ENCODE peak calls at places on chromosomes 4 and X, in eight cellular contexts. One of them, this sample, is unnamed.

GRCh38 chr4:24752140-24752539 is 43.2 kb upstream of the SOD3 start:
- DNase-seq in dorsolateral prefrontal cortex: no peak
- DNase-seq in stomach: no peak
- DNase-seq in cardiac fibroblast: no peak
- DNase-seq in neural progenitor cell: no peak
- DNase-seq in LNCaP clone FGC: no peak
- DNase-seq in AG09309: no peak
- DNase-seq in MCF 10A: no peak
- DNase-seq in this sample: no peak

GRCh38 chr4:138972956-138973819 is 42.4 kb upstream of the NOCT start:
- DNase-seq in MCF 10A: no peak
- DNase-seq in cardiac fibroblast: no peak
- DNase-seq in AG09309: no peak
- DNase-seq in LNCaP clone FGC: no peak
- DNase-seq in neural progenitor cell: peak
- DNase-seq in dorsolateral prefrontal cortex: no peak
- DNase-seq in stomach: no peak
- DNase-seq in this sample: no peak

GRCh38 chr4:142741995-142742394 is 104.1 kb downstream of the INPP4B start:
- DNase-seq in cardiac fibroblast: no peak
- DNase-seq in LNCaP clone FGC: no peak
- DNase-seq in dorsolateral prefrontal cortex: no peak
- DNase-seq in MCF 10A: no peak
- DNase-seq in AG09309: no peak
- DNase-seq in stomach: no peak
- DNase-seq in neural progenitor cell: peak
- DNase-seq in this sample: no peak

GRCh38 chrX:49079489-49080428 is at the start of gene WDR45:
- DNase-seq in neural progenitor cell: peak
- DNase-seq in MCF 10A: peak
- DNase-seq in dorsolateral prefrontal cortex: peak
- DNase-seq in AG09309: no peak
- DNase-seq in stomach: peak
- DNase-seq in LNCaP clone FGC: no peak
- DNase-seq in cardiac fibroblast: peak
- DNase-seq in this sample: peak

GRCh38 chr4:110618091-110619000 is 4.5 kb downstream of the PITX2 start:
- DNase-seq in MCF 10A: no peak
- DNase-seq in stomach: no peak
- DNase-seq in AG09309: no peak
- DNase-seq in LNCaP clone FGC: peak
- DNase-seq in neural progenitor cell: peak
- DNase-seq in dorsolateral prefrontal cortex: no peak
- DNase-seq in cardiac fibroblast: no peak
- DNase-seq in this sample: no peak

GRCh38 chr4:147480502-147480890 is 401 bp upstream of the EDNRA start:
- DNase-seq in stomach: no peak
- DNase-seq in AG09309: no peak
- DNase-seq in neural progenitor cell: no peak
- DNase-seq in cardiac fibroblast: no peak
- DNase-seq in MCF 10A: no peak
- DNase-seq in dorsolateral prefrontal cortex: no peak
- DNase-seq in LNCaP clone FGC: no peak
- DNase-seq in this sample: no peak

GRCh38 chr4:17636696-17637351 is 22.4 kb downstream of the MED28 start:
- DNase-seq in stomach: peak
- DNase-seq in cardiac fibroblast: peak
- DNase-seq in LNCaP clone FGC: no peak
- DNase-seq in AG09309: no peak
- DNase-seq in MCF 10A: peak
- DNase-seq in neural progenitor cell: peak
- DNase-seq in dorsolateral prefrontal cortex: peak
- DNase-seq in this sample: peak

GRCh38 chr4:35300996-35301774 is 943.1 kb downstream of the ARAP2 start:
- DNase-seq in cardiac fibroblast: no peak
- DNase-seq in stomach: no peak
- DNase-seq in AG09309: no peak
- DNase-seq in MCF 10A: no peak
- DNase-seq in dorsolateral prefrontal cortex: no peak
- DNase-seq in neural progenitor cell: peak
- DNase-seq in LNCaP clone FGC: no peak
- DNase-seq in this sample: no peak

GRCh38 chr4:92163348-92163747 is 140.4 kb upstream of the GRID2 start:
- DNase-seq in MCF 10A: peak
- DNase-seq in LNCaP clone FGC: no peak
- DNase-seq in stomach: no peak
- DNase-seq in dorsolateral prefrontal cortex: no peak
- DNase-seq in cardiac fibroblast: peak
- DNase-seq in AG09309: no peak
- DNase-seq in neural progenitor cell: no peak
- DNase-seq in this sample: no peak

GRCh38 chr4:157804169-157804543 is 368.7 kb downstream of the GASK1B start:
- DNase-seq in MCF 10A: no peak
- DNase-seq in cardiac fibroblast: no peak
- DNase-seq in neural progenitor cell: no peak
- DNase-seq in LNCaP clone FGC: no peak
- DNase-seq in dorsolateral prefrontal cortex: no peak
- DNase-seq in AG09309: no peak
- DNase-seq in stomach: no peak
- DNase-seq in this sample: no peak

GRCh38 chr4:20333141-20333690 is 81.5 kb downstream of the SLIT2 start:
- DNase-seq in LNCaP clone FGC: no peak
- DNase-seq in MCF 10A: no peak
- DNase-seq in neural progenitor cell: no peak
- DNase-seq in AG09309: no peak
- DNase-seq in stomach: no peak
- DNase-seq in cardiac fibroblast: no peak
- DNase-seq in dorsolateral prefrontal cortex: no peak
- DNase-seq in this sample: no peak

GRCh38 chr4:88616275-88616996 is 24.2 kb downstream of the HERC3 start:
- DNase-seq in AG09309: peak
- DNase-seq in neural progenitor cell: no peak
- DNase-seq in dorsolateral prefrontal cortex: no peak
- DNase-seq in MCF 10A: peak
- DNase-seq in stomach: no peak
- DNase-seq in cardiac fibroblast: peak
- DNase-seq in LNCaP clone FGC: no peak
- DNase-seq in this sample: no peak

GRCh38 chr4:56435001-56435747 is at the start of gene PPAT:
- DNase-seq in LNCaP clone FGC: peak
- DNase-seq in dorsolateral prefrontal cortex: peak
- DNase-seq in stomach: peak
- DNase-seq in cardiac fibroblast: peak
- DNase-seq in MCF 10A: peak
- DNase-seq in neural progenitor cell: peak
- DNase-seq in AG09309: peak
- DNase-seq in this sample: peak
- TF ChIP-seq CTCF in LNCaP clone FGC: no peak
- TF ChIP-seq CTCF in dorsolateral prefrontal cortex: peak
- TF ChIP-seq CTCF in stomach: no peak
- TF ChIP-seq CTCF in cardiac fibroblast: no peak
- TF ChIP-seq CTCF in MCF 10A: no peak
- TF ChIP-seq CTCF in neural progenitor cell: peak
- TF ChIP-seq CTCF in AG09309: peak
- TF ChIP-seq CTCF in this sample: peak

GRCh38 chr4:102055805-102056204 is 265.3 kb downstream of the BANK1 start:
- DNase-seq in LNCaP clone FGC: no peak
- DNase-seq in neural progenitor cell: no peak
- DNase-seq in MCF 10A: no peak
- DNase-seq in stomach: no peak
- DNase-seq in AG09309: no peak
- DNase-seq in dorsolateral prefrontal cortex: no peak
- DNase-seq in cardiac fibroblast: no peak
- DNase-seq in this sample: no peak
- TF ChIP-seq CTCF in LNCaP clone FGC: no peak
- TF ChIP-seq CTCF in neural progenitor cell: peak
- TF ChIP-seq CTCF in MCF 10A: peak
- TF ChIP-seq CTCF in stomach: no peak
- TF ChIP-seq CTCF in AG09309: no peak
- TF ChIP-seq CTCF in dorsolateral prefrontal cortex: no peak
- TF ChIP-seq CTCF in cardiac fibroblast: no peak
- TF ChIP-seq CTCF in this sample: no peak

GRCh38 chrX:38654302-38654701 is 93.0 kb downstream of the TSPAN7 start:
- DNase-seq in cardiac fibroblast: peak
- DNase-seq in MCF 10A: peak
- DNase-seq in stomach: no peak
- DNase-seq in LNCaP clone FGC: peak
- DNase-seq in AG09309: no peak
- DNase-seq in neural progenitor cell: peak
- DNase-seq in dorsolateral prefrontal cortex: no peak
- DNase-seq in this sample: no peak
- TF ChIP-seq CTCF in cardiac fibroblast: peak
- TF ChIP-seq CTCF in MCF 10A: peak
- TF ChIP-seq CTCF in stomach: no peak
- TF ChIP-seq CTCF in LNCaP clone FGC: peak
- TF ChIP-seq CTCF in AG09309: peak
- TF ChIP-seq CTCF in neural progenitor cell: peak
- TF ChIP-seq CTCF in dorsolateral prefrontal cortex: peak
- TF ChIP-seq CTCF in this sample: no peak

GRCh38 chr4:128544277-128544676 is 256.7 kb upstream of the PGRMC2 start:
- DNase-seq in LNCaP clone FGC: no peak
- DNase-seq in stomach: no peak
- DNase-seq in cardiac fibroblast: no peak
- DNase-seq in MCF 10A: no peak
- DNase-seq in AG09309: no peak
- DNase-seq in dorsolateral prefrontal cortex: no peak
- DNase-seq in neural progenitor cell: no peak
- DNase-seq in this sample: no peak
- TF ChIP-seq CTCF in LNCaP clone FGC: no peak
- TF ChIP-seq CTCF in stomach: no peak
- TF ChIP-seq CTCF in cardiac fibroblast: no peak
- TF ChIP-seq CTCF in MCF 10A: no peak
- TF ChIP-seq CTCF in AG09309: no peak
- TF ChIP-seq CTCF in dorsolateral prefrontal cortex: no peak
- TF ChIP-seq CTCF in neural progenitor cell: no peak
- TF ChIP-seq CTCF in this sample: no peak

GRCh38 chrX:149871940-149872339 is 9.0 kb upstream of the MAGEA8 start:
- DNase-seq in neural progenitor cell: peak
- DNase-seq in LNCaP clone FGC: no peak
- DNase-seq in dorsolateral prefrontal cortex: no peak
- DNase-seq in stomach: peak
- DNase-seq in cardiac fibroblast: peak
- DNase-seq in MCF 10A: peak
- DNase-seq in AG09309: no peak
- DNase-seq in this sample: peak
- TF ChIP-seq CTCF in neural progenitor cell: peak
- TF ChIP-seq CTCF in LNCaP clone FGC: peak
- TF ChIP-seq CTCF in dorsolateral prefrontal cortex: no peak
- TF ChIP-seq CTCF in stomach: no peak
- TF ChIP-seq CTCF in cardiac fibroblast: peak
- TF ChIP-seq CTCF in MCF 10A: peak
- TF ChIP-seq CTCF in AG09309: peak
- TF ChIP-seq CTCF in this sample: peak

DNA sequence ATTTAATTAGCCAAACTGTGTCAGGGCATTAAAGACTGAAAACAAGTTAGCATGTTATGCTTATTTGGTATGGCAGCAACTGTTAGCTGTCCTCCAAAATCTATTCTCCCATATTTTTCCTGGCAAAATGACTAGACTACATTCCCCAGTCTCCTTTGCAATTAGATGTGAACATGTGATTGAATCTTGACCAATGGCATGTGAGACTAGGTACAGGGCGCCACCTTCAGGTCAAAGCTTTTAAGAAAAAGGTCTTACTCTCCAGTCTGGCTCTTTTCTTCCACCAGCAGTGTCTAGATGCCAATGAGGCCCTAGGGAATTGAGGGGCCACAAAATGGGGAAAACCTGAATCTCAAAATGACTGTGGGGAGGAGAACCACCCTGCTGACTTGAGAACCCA is 408.2 kb downstream of the SMARCA1 start:
- DNase-seq in neural progenitor cell: peak
- DNase-seq in stomach: no peak
- DNase-seq in cardiac fibroblast: peak
- DNase-seq in MCF 10A: peak
- DNase-seq in dorsolateral prefrontal cortex: no peak
- DNase-seq in AG09309: no peak
- DNase-seq in LNCaP clone FGC: peak
- DNase-seq in this sample: peak
- TF ChIP-seq CTCF in neural progenitor cell: peak
- TF ChIP-seq CTCF in stomach: no peak
- TF ChIP-seq CTCF in cardiac fibroblast: no peak
- TF ChIP-seq CTCF in MCF 10A: no peak
- TF ChIP-seq CTCF in dorsolateral prefrontal cortex: no peak
- TF ChIP-seq CTCF in AG09309: no peak
- TF ChIP-seq CTCF in LNCaP clone FGC: peak
- TF ChIP-seq CTCF in this sample: peak

GRCh38 chr4:98784947-98785693 is 126.7 kb upstream of the TSPAN5 start:
- DNase-seq in cardiac fibroblast: no peak
- DNase-seq in neural progenitor cell: no peak
- DNase-seq in stomach: no peak
- DNase-seq in dorsolateral prefrontal cortex: no peak
- DNase-seq in MCF 10A: no peak
- DNase-seq in AG09309: no peak
- DNase-seq in LNCaP clone FGC: peak
- DNase-seq in this sample: no peak

GRCh38 chr4:98780926-98781325 is 122.5 kb upstream of the TSPAN5 start:
- DNase-seq in neural progenitor cell: no peak
- DNase-seq in cardiac fibroblast: no peak
- DNase-seq in stomach: no peak
- DNase-seq in LNCaP clone FGC: no peak
- DNase-seq in dorsolateral prefrontal cortex: no peak
- DNase-seq in AG09309: no peak
- DNase-seq in MCF 10A: no peak
- DNase-seq in this sample: no peak

GRCh38 chr4:98781641-98782348 is 123.4 kb upstream of the TSPAN5 start:
- DNase-seq in AG09309: no peak
- DNase-seq in dorsolateral prefrontal cortex: no peak
- DNase-seq in cardiac fibroblast: no peak
- DNase-seq in stomach: no peak
- DNase-seq in LNCaP clone FGC: peak
- DNase-seq in neural progenitor cell: no peak
- DNase-seq in MCF 10A: no peak
- DNase-seq in this sample: no peak

GRCh38 chr4:98786866-98787265 is 128.5 kb upstream of the TSPAN5 start:
- DNase-seq in stomach: no peak
- DNase-seq in dorsolateral prefrontal cortex: no peak
- DNase-seq in neural progenitor cell: no peak
- DNase-seq in cardiac fibroblast: no peak
- DNase-seq in LNCaP clone FGC: no peak
- DNase-seq in MCF 10A: peak
- DNase-seq in AG09309: no peak
- DNase-seq in this sample: no peak
- TF ChIP-seq CTCF in stomach: no peak
- TF ChIP-seq CTCF in dorsolateral prefrontal cortex: peak
- TF ChIP-seq CTCF in neural progenitor cell: peak
- TF ChIP-seq CTCF in cardiac fibroblast: peak
- TF ChIP-seq CTCF in LNCaP clone FGC: peak
- TF ChIP-seq CTCF in MCF 10A: no peak
- TF ChIP-seq CTCF in AG09309: peak
- TF ChIP-seq CTCF in this sample: no peak

DNA sequence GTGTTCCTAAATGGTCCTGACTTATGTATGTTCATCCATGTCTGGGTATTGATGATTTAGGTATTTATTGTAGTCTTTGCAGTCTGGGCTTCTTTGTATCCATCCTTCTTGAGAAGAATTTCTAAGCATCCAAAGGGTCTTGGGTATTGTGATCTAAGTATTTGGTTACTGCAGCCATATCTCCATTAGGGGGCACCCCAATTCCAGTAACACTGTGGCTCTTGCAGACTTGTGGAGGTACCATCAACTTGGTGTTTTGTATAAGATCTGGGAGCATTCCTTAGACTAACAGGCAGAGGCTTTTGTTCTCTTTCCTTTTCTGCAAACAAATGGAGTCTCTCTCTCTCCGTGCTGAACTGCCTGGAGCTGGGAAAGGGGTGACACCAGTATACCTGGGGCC is 113.7 kb upstream of the NEXMIF start:
- DNase-seq in cardiac fibroblast: peak
- DNase-seq in stomach: no peak
- DNase-seq in dorsolateral prefrontal cortex: no peak
- DNase-seq in MCF 10A: peak
- DNase-seq in LNCaP clone FGC: peak
- DNase-seq in neural progenitor cell: peak
- DNase-seq in AG09309: peak
- DNase-seq in this sample: peak
- TF ChIP-seq CTCF in cardiac fibroblast: peak
- TF ChIP-seq CTCF in stomach: no peak
- TF ChIP-seq CTCF in dorsolateral prefrontal cortex: no peak
- TF ChIP-seq CTCF in MCF 10A: no peak
- TF ChIP-seq CTCF in LNCaP clone FGC: peak
- TF ChIP-seq CTCF in neural progenitor cell: peak
- TF ChIP-seq CTCF in AG09309: peak
- TF ChIP-seq CTCF in this sample: peak